ENCODE peak calls at places on chromosomes 3 and 15, in seven cellular contexts. One of them, this sample, is unnamed.

GRCh38 chr3:111747490-111747889 is 111.6 kb upstream of the PHLDB2 start:
- DNase-seq in K562: no peak
- DNase-seq in GM12878: no peak
- DNase-seq in HepG2: no peak
- DNase-seq in SK-N-SH: no peak
- DNase-seq in H1: no peak
- DNase-seq in GM12891: no peak
- DNase-seq in this sample: no peak

GRCh38 chr15:29968099-29968892 is 114.5 kb upstream of the GOLGA8J start:
- DNase-seq in K562: no peak
- DNase-seq in GM12878: no peak
- DNase-seq in HepG2: no peak
- DNase-seq in SK-N-SH: peak
- DNase-seq in H1: peak
- DNase-seq in GM12891: no peak
- DNase-seq in this sample: no peak

GRCh38 chr15:80514071-80514780 is 110.0 kb downstream of the ARNT2 start:
- DNase-seq in K562: no peak
- DNase-seq in GM12878: no peak
- DNase-seq in HepG2: no peak
- DNase-seq in SK-N-SH: no peak
- DNase-seq in H1: peak
- DNase-seq in GM12891: no peak
- DNase-seq in this sample: no peak

GRCh38 chr15:36982441-36982840 is 117.9 kb downstream of the MEIS2 start:
- DNase-seq in K562: no peak
- DNase-seq in GM12878: no peak
- DNase-seq in HepG2: no peak
- DNase-seq in SK-N-SH: no peak
- DNase-seq in H1: no peak
- DNase-seq in GM12891: no peak
- DNase-seq in this sample: no peak

GRCh38 chr3:126064627-126065258 is 19.2 kb downstream of the SLC41A3 start:
- DNase-seq in K562: no peak
- DNase-seq in GM12878: no peak
- DNase-seq in HepG2: no peak
- DNase-seq in SK-N-SH: no peak
- DNase-seq in H1: no peak
- DNase-seq in GM12891: no peak
- DNase-seq in this sample: no peak

GRCh38 chr3:183560607-183561006 is 5.1 kb upstream of the KLHL6 start:
- DNase-seq in K562: no peak
- DNase-seq in GM12878: no peak
- DNase-seq in HepG2: no peak
- DNase-seq in SK-N-SH: no peak
- DNase-seq in H1: no peak
- DNase-seq in GM12891: no peak
- DNase-seq in this sample: no peak

GRCh38 chr3:65829228-65829627 is 209.5 kb downstream of the MAGI1 start:
- DNase-seq in K562: no peak
- DNase-seq in GM12878: no peak
- DNase-seq in HepG2: no peak
- DNase-seq in SK-N-SH: no peak
- DNase-seq in H1: no peak
- DNase-seq in GM12891: no peak
- DNase-seq in this sample: no peak

GRCh38 chr3:50464578-50464977 is 38.9 kb downstream of the CACNA2D2 start:
- DNase-seq in K562: no peak
- DNase-seq in GM12878: no peak
- DNase-seq in HepG2: no peak
- DNase-seq in SK-N-SH: no peak
- DNase-seq in H1: no peak
- DNase-seq in GM12891: no peak
- DNase-seq in this sample: no peak

GRCh38 chr3:535566-536416 is 339.2 kb downstream of the CHL1 start:
- DNase-seq in K562: no peak
- DNase-seq in GM12878: no peak
- DNase-seq in HepG2: no peak
- DNase-seq in SK-N-SH: peak
- DNase-seq in H1: peak
- DNase-seq in GM12891: no peak
- DNase-seq in this sample: no peak

GRCh38 chr15:76185716-76186115 is 125.6 kb downstream of the ETFA start:
- DNase-seq in K562: peak
- DNase-seq in GM12878: no peak
- DNase-seq in HepG2: peak
- DNase-seq in SK-N-SH: no peak
- DNase-seq in H1: peak
- DNase-seq in GM12891: no peak
- DNase-seq in this sample: no peak

GRCh38 chr3:126446301-126446700 is 29.4 kb downstream of the ZXDC start:
- DNase-seq in K562: no peak
- DNase-seq in GM12878: no peak
- DNase-seq in HepG2: no peak
- DNase-seq in SK-N-SH: no peak
- DNase-seq in H1: no peak
- DNase-seq in GM12891: no peak
- DNase-seq in this sample: no peak

GRCh38 chr3:53043738-53044137 is 2.1 kb downstream of the SFMBT1 start:
- DNase-seq in K562: no peak
- DNase-seq in GM12878: no peak
- DNase-seq in HepG2: no peak
- DNase-seq in SK-N-SH: no peak
- DNase-seq in H1: peak
- DNase-seq in GM12891: no peak
- DNase-seq in this sample: no peak

GRCh38 chr3:10548997-10549396 is 43.6 kb upstream of the ATP2B2 start:
- DNase-seq in K562: no peak
- DNase-seq in GM12878: no peak
- DNase-seq in HepG2: no peak
- DNase-seq in SK-N-SH: no peak
- DNase-seq in H1: peak
- DNase-seq in GM12891: no peak
- DNase-seq in this sample: no peak

GRCh38 chr15:70013647-70014310 is 83.9 kb downstream of the TLE3 start:
- DNase-seq in K562: no peak
- DNase-seq in GM12878: no peak
- DNase-seq in HepG2: no peak
- DNase-seq in SK-N-SH: no peak
- DNase-seq in H1: no peak
- DNase-seq in GM12891: no peak
- DNase-seq in this sample: no peak

GRCh38 chr3:90102146-90102545 is 994.7 kb downstream of the EPHA3 start:
- DNase-seq in K562: no peak
- DNase-seq in GM12878: no peak
- DNase-seq in HepG2: no peak
- DNase-seq in SK-N-SH: no peak
- DNase-seq in H1: no peak
- DNase-seq in GM12891: no peak
- DNase-seq in this sample: no peak

GRCh38 chr3:148625991-148626390 is 71.7 kb upstream of the AGTR1 start:
- DNase-seq in K562: no peak
- DNase-seq in GM12878: no peak
- DNase-seq in HepG2: no peak
- DNase-seq in SK-N-SH: no peak
- DNase-seq in H1: no peak
- DNase-seq in GM12891: no peak
- DNase-seq in this sample: no peak

GRCh38 chr3:148629006-148629405 is 68.7 kb upstream of the AGTR1 start:
- DNase-seq in K562: no peak
- DNase-seq in GM12878: no peak
- DNase-seq in HepG2: no peak
- DNase-seq in SK-N-SH: no peak
- DNase-seq in H1: no peak
- DNase-seq in GM12891: no peak
- DNase-seq in this sample: no peak

DNA sequence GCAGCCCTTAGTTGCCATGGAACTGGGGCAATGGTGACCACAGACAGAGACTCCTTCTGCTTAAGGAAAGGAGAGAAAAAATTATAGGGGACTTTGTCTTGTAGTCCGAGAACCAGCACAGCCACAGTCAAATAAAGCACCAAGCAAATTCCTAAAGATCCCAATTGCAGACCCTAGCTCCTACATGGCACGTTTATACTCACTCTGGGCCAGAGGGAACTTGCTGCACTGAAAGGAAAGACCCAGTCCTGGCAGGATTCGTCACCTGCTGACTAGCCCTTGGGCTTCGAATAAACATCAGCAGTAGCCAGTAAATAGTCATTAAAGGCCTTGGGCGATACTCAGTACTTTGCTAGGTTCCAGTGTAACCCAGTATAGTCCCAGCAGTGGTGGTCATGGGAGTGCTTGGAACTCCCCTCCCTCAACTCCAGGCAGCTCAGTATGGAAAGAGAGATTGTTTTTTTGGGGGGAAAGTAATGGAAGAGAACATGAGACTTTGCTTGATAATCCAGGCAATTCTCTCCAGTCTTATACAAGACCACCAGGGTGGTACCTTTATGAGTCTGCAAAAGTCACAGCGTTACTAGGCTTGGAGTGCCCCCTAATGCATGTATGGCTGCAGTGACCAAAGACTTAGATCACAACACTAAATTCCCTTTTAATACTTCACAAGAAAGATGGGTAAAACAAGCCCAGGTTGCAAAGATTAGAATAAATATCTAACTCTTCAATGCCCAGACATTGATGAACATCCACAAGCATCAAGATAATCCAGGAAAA is 66.4 kb upstream of the AGTR1 start:
- DNase-seq in K562: no peak
- DNase-seq in GM12878: no peak
- DNase-seq in HepG2: peak
- DNase-seq in SK-N-SH: no peak
- DNase-seq in H1: no peak
- DNase-seq in GM12891: no peak
- DNase-seq in this sample: no peak
- TF ChIP-seq TAF1 in K562: no peak
- TF ChIP-seq TAF1 in GM12878: no peak
- TF ChIP-seq TAF1 in HepG2: no peak
- TF ChIP-seq TAF1 in SK-N-SH: no peak
- TF ChIP-seq TAF1 in H1: no peak
- TF ChIP-seq TAF1 in GM12891: no peak
- TF ChIP-seq TAF1 in this sample: no peak

GRCh38 chr3:71251156-71251775 is 332.3 kb downstream of the FOXP1 start:
- DNase-seq in K562: no peak
- DNase-seq in GM12878: no peak
- DNase-seq in HepG2: peak
- DNase-seq in SK-N-SH: no peak
- DNase-seq in H1: no peak
- DNase-seq in GM12891: no peak
- DNase-seq in this sample: no peak
- TF ChIP-seq TAF1 in K562: no peak
- TF ChIP-seq TAF1 in GM12878: no peak
- TF ChIP-seq TAF1 in HepG2: no peak
- TF ChIP-seq TAF1 in SK-N-SH: no peak
- TF ChIP-seq TAF1 in H1: no peak
- TF ChIP-seq TAF1 in GM12891: no peak
- TF ChIP-seq TAF1 in this sample: no peak

DNA sequence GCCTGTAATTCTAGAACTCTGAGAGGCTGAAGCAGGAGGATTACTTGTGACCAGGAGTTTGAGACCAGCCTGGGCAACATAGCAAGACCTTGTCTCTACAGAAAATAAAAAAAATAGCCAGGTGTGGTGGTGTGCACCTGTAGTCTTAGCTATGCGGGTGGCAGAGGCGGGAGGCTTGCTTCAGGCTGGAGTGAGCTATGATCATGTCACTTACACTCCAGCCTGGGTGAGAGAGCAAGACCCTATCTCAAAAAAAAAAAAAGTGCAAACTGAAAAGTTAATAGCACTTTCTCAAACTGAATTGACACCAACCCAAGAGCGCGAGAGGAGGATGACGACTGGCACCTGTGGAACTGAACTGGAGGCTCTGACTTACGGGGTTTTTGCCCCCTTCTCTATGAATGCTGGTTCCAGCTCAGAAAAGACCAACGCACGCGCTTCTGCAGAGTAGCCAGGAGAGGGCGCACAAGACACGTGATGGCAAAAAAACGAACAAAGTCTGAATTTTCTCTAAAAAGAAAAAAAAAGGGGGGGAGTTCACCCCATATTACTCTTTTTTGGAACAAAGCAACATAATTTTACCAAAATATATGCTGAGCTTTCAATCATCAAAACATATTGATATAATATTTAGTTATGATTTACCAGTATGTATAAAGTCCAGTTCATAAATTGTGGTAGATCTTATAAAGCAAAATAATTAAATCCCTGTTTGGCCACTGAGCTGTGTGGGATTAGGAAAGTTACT is 23.7 kb downstream of the CFAP92 start:
- DNase-seq in K562: peak
- DNase-seq in GM12878: no peak
- DNase-seq in HepG2: peak
- DNase-seq in SK-N-SH: peak
- DNase-seq in H1: peak
- DNase-seq in GM12891: no peak
- DNase-seq in this sample: peak
- TF ChIP-seq TAF1 in K562: no peak
- TF ChIP-seq TAF1 in GM12878: no peak
- TF ChIP-seq TAF1 in HepG2: no peak
- TF ChIP-seq TAF1 in SK-N-SH: no peak
- TF ChIP-seq TAF1 in H1: no peak
- TF ChIP-seq TAF1 in GM12891: no peak
- TF ChIP-seq TAF1 in this sample: no peak

GRCh38 chr3:101518421-101518871 is 5.4 kb upstream of the SENP7 start:
- DNase-seq in K562: no peak
- DNase-seq in GM12878: peak
- DNase-seq in HepG2: peak
- DNase-seq in SK-N-SH: no peak
- DNase-seq in H1: no peak
- DNase-seq in GM12891: peak
- DNase-seq in this sample: peak
- TF ChIP-seq TAF1 in K562: no peak
- TF ChIP-seq TAF1 in GM12878: peak
- TF ChIP-seq TAF1 in HepG2: no peak
- TF ChIP-seq TAF1 in SK-N-SH: no peak
- TF ChIP-seq TAF1 in H1: no peak
- TF ChIP-seq TAF1 in GM12891: no peak
- TF ChIP-seq TAF1 in this sample: peak

GRCh38 chr3:17151598-17152373 is 267.0 kb downstream of the PLCL2 start:
- DNase-seq in K562: no peak
- DNase-seq in GM12878: peak
- DNase-seq in HepG2: no peak
- DNase-seq in SK-N-SH: no peak
- DNase-seq in H1: no peak
- DNase-seq in GM12891: peak
- DNase-seq in this sample: peak
- TF ChIP-seq TAF1 in K562: no peak
- TF ChIP-seq TAF1 in GM12878: peak
- TF ChIP-seq TAF1 in HepG2: no peak
- TF ChIP-seq TAF1 in SK-N-SH: no peak
- TF ChIP-seq TAF1 in H1: no peak
- TF ChIP-seq TAF1 in GM12891: no peak
- TF ChIP-seq TAF1 in this sample: no peak

GRCh38 chr3:46695962-46696922 is 2.8 kb upstream of the ALS2CL start:
- DNase-seq in K562: no peak
- DNase-seq in GM12878: no peak
- DNase-seq in HepG2: no peak
- DNase-seq in SK-N-SH: no peak
- DNase-seq in H1: no peak
- DNase-seq in GM12891: no peak
- DNase-seq in this sample: no peak
- TF ChIP-seq TAF1 in K562: no peak
- TF ChIP-seq TAF1 in GM12878: no peak
- TF ChIP-seq TAF1 in HepG2: no peak
- TF ChIP-seq TAF1 in SK-N-SH: no peak
- TF ChIP-seq TAF1 in H1: no peak
- TF ChIP-seq TAF1 in GM12891: no peak
- TF ChIP-seq TAF1 in this sample: no peak